ENCODE peak calls at places on chromosomes 3 and 15, in nine cellular contexts. One of them, this sample, is unnamed.

GRCh38 chr3:140848675-140849074 is 93.0 kb upstream of the SLC25A36 start:
- DNase-seq in NB4: no peak
- DNase-seq in lower lobe of right lung: no peak
- DNase-seq in cardiac fibroblast: no peak
- DNase-seq in psoas muscle: no peak
- DNase-seq in SJSA1: no peak
- DNase-seq in kidney: no peak
- DNase-seq in cardiac muscle cell: no peak
- DNase-seq in uterus: no peak
- DNase-seq in this sample: no peak

GRCh38 chr15:77905301-77905920 is 172.1 kb downstream of the TBC1D2B start:
- DNase-seq in NB4: no peak
- DNase-seq in lower lobe of right lung: no peak
- DNase-seq in cardiac fibroblast: no peak
- DNase-seq in psoas muscle: no peak
- DNase-seq in SJSA1: no peak
- DNase-seq in kidney: peak; percentile 61
- DNase-seq in cardiac muscle cell: no peak
- DNase-seq in uterus: peak; percentile 7
- DNase-seq in this sample: no peak

GRCh38 chr3:66398228-66399025 is 102.4 kb downstream of the LRIG1 start:
- DNase-seq in NB4: no peak
- DNase-seq in lower lobe of right lung: no peak
- DNase-seq in cardiac fibroblast: no peak
- DNase-seq in psoas muscle: no peak
- DNase-seq in SJSA1: no peak
- DNase-seq in kidney: no peak
- DNase-seq in cardiac muscle cell: no peak
- DNase-seq in uterus: no peak
- DNase-seq in this sample: peak; percentile 53

GRCh38 chr3:73786346-73786807 is 161.6 kb upstream of the PDZRN3 start:
- DNase-seq in NB4: no peak
- DNase-seq in lower lobe of right lung: no peak
- DNase-seq in cardiac fibroblast: peak; percentile 84
- DNase-seq in psoas muscle: peak; percentile 83
- DNase-seq in SJSA1: peak; percentile 92
- DNase-seq in kidney: no peak
- DNase-seq in cardiac muscle cell: no peak
- DNase-seq in uterus: peak; percentile 65
- DNase-seq in this sample: peak; percentile 94

GRCh38 chr3:100665230-100665629 is 44.1 kb upstream of the TFG start:
- DNase-seq in NB4: no peak
- DNase-seq in lower lobe of right lung: no peak
- DNase-seq in cardiac fibroblast: no peak
- DNase-seq in psoas muscle: no peak
- DNase-seq in SJSA1: no peak
- DNase-seq in kidney: no peak
- DNase-seq in cardiac muscle cell: no peak
- DNase-seq in uterus: no peak
- DNase-seq in this sample: no peak

GRCh38 chr3:36525115-36525711 is 144.9 kb downstream of the STAC start:
- DNase-seq in NB4: no peak
- DNase-seq in lower lobe of right lung: no peak
- DNase-seq in cardiac fibroblast: peak; percentile 14
- DNase-seq in psoas muscle: no peak
- DNase-seq in SJSA1: peak; percentile 89
- DNase-seq in kidney: no peak
- DNase-seq in cardiac muscle cell: peak; percentile 25
- DNase-seq in uterus: no peak
- DNase-seq in this sample: peak; percentile 54

GRCh38 chr15:50953302-50953701 is 44.8 kb downstream of the AP4E1 start:
- DNase-seq in NB4: no peak
- DNase-seq in lower lobe of right lung: no peak
- DNase-seq in cardiac fibroblast: no peak
- DNase-seq in psoas muscle: no peak
- DNase-seq in SJSA1: no peak
- DNase-seq in kidney: no peak
- DNase-seq in cardiac muscle cell: no peak
- DNase-seq in uterus: no peak
- DNase-seq in this sample: peak; percentile 79

GRCh38 chr15:71411538-71412482 is 296.5 kb downstream of the THSD4 start:
- DNase-seq in NB4: no peak
- DNase-seq in lower lobe of right lung: peak; percentile 76
- DNase-seq in cardiac fibroblast: peak; percentile 77
- DNase-seq in psoas muscle: no peak
- DNase-seq in SJSA1: peak; percentile 60
- DNase-seq in kidney: no peak
- DNase-seq in cardiac muscle cell: peak; percentile 7
- DNase-seq in uterus: peak; percentile 59
- DNase-seq in this sample: peak; percentile 16

GRCh38 chr3:127714151-127714571 is 41.4 kb downstream of the ABTB1 start:
- DNase-seq in NB4: no peak
- DNase-seq in lower lobe of right lung: no peak
- DNase-seq in cardiac fibroblast: no peak
- DNase-seq in psoas muscle: no peak
- DNase-seq in SJSA1: no peak
- DNase-seq in kidney: peak; percentile 62
- DNase-seq in cardiac muscle cell: no peak
- DNase-seq in uterus: no peak
- DNase-seq in this sample: no peak

GRCh38 chr3:18747383-18747782 is 322.2 kb upstream of the SATB1 start:
- DNase-seq in NB4: peak; percentile 63
- DNase-seq in lower lobe of right lung: peak; percentile 46
- DNase-seq in cardiac fibroblast: no peak
- DNase-seq in psoas muscle: no peak
- DNase-seq in SJSA1: no peak
- DNase-seq in kidney: no peak
- DNase-seq in cardiac muscle cell: no peak
- DNase-seq in uterus: no peak
- DNase-seq in this sample: no peak

GRCh38 chr3:42755681-42756578 is 17.1 kb downstream of the CCDC13 start:
- DNase-seq in NB4: peak; percentile 71
- DNase-seq in lower lobe of right lung: no peak
- DNase-seq in cardiac fibroblast: peak; percentile 50
- DNase-seq in psoas muscle: no peak
- DNase-seq in SJSA1: peak; percentile 7
- DNase-seq in kidney: no peak
- DNase-seq in cardiac muscle cell: peak; percentile 48
- DNase-seq in uterus: no peak
- DNase-seq in this sample: no peak

GRCh38 chr3:47758261-47759025 is 23.2 kb downstream of the SMARCC1 start:
- DNase-seq in NB4: no peak
- DNase-seq in lower lobe of right lung: no peak
- DNase-seq in cardiac fibroblast: no peak
- DNase-seq in psoas muscle: no peak
- DNase-seq in SJSA1: no peak
- DNase-seq in kidney: no peak
- DNase-seq in cardiac muscle cell: no peak
- DNase-seq in uterus: no peak
- DNase-seq in this sample: no peak

GRCh38 chr3:9779721-9780450 is 10.1 kb upstream of the CAMK1 start:
- DNase-seq in NB4: peak; percentile 99
- DNase-seq in lower lobe of right lung: peak; percentile 57
- DNase-seq in cardiac fibroblast: no peak
- DNase-seq in psoas muscle: no peak
- DNase-seq in SJSA1: peak; percentile 28
- DNase-seq in kidney: no peak
- DNase-seq in cardiac muscle cell: no peak
- DNase-seq in uterus: no peak
- DNase-seq in this sample: no peak

GRCh38 chr15:47861186-47861585 is 143.9 kb downstream of the SEMA6D start:
- DNase-seq in NB4: no peak
- DNase-seq in lower lobe of right lung: no peak
- DNase-seq in cardiac fibroblast: no peak
- DNase-seq in psoas muscle: no peak
- DNase-seq in SJSA1: no peak
- DNase-seq in kidney: no peak
- DNase-seq in cardiac muscle cell: no peak
- DNase-seq in uterus: no peak
- DNase-seq in this sample: no peak

GRCh38 chr3:63364495-63364894 is 86.4 kb downstream of the SYNPR start:
- DNase-seq in NB4: peak; percentile 7
- DNase-seq in lower lobe of right lung: no peak
- DNase-seq in cardiac fibroblast: peak; percentile 47
- DNase-seq in psoas muscle: no peak
- DNase-seq in SJSA1: peak; percentile 25
- DNase-seq in kidney: no peak
- DNase-seq in cardiac muscle cell: peak; percentile 76
- DNase-seq in uterus: no peak
- DNase-seq in this sample: peak; percentile 60

GRCh38 chr3:156161172-156161571 is 40.8 kb downstream of the KCNAB1 start:
- DNase-seq in NB4: no peak
- DNase-seq in lower lobe of right lung: no peak
- DNase-seq in cardiac fibroblast: no peak
- DNase-seq in psoas muscle: no peak
- DNase-seq in SJSA1: peak; percentile 12
- DNase-seq in kidney: no peak
- DNase-seq in cardiac muscle cell: no peak
- DNase-seq in uterus: no peak
- DNase-seq in this sample: peak; percentile 25

GRCh38 chr15:70362911-70363310 is 265.2 kb upstream of the TLE3 start:
- DNase-seq in NB4: no peak
- DNase-seq in lower lobe of right lung: no peak
- DNase-seq in cardiac fibroblast: peak; percentile 66
- DNase-seq in psoas muscle: no peak
- DNase-seq in SJSA1: peak; percentile 15
- DNase-seq in kidney: no peak
- DNase-seq in cardiac muscle cell: peak; percentile 75
- DNase-seq in uterus: no peak
- DNase-seq in this sample: no peak

GRCh38 chr15:58264068-58264971 is 126.1 kb downstream of the AQP9 start:
- DNase-seq in NB4: no peak
- DNase-seq in lower lobe of right lung: no peak
- DNase-seq in cardiac fibroblast: no peak
- DNase-seq in psoas muscle: no peak
- DNase-seq in SJSA1: no peak
- DNase-seq in kidney: no peak
- DNase-seq in cardiac muscle cell: no peak
- DNase-seq in uterus: no peak
- DNase-seq in this sample: no peak

GRCh38 chr15:66004618-66005262 is 135.4 kb downstream of the RAB11A start:
- DNase-seq in NB4: peak; percentile 39
- DNase-seq in lower lobe of right lung: no peak
- DNase-seq in cardiac fibroblast: peak; percentile 43
- DNase-seq in psoas muscle: no peak
- DNase-seq in SJSA1: peak; percentile 15
- DNase-seq in kidney: no peak
- DNase-seq in cardiac muscle cell: peak; percentile 83
- DNase-seq in uterus: no peak
- DNase-seq in this sample: peak; percentile 13

GRCh38 chr3:150373234-150373633 is 34.9 kb upstream of the TSC22D2 start:
- DNase-seq in NB4: no peak
- DNase-seq in lower lobe of right lung: no peak
- DNase-seq in cardiac fibroblast: no peak
- DNase-seq in psoas muscle: no peak
- DNase-seq in SJSA1: no peak
- DNase-seq in kidney: no peak
- DNase-seq in cardiac muscle cell: no peak
- DNase-seq in uterus: no peak
- DNase-seq in this sample: no peak

GRCh38 chr3:150371741-150372254 is 36.3 kb upstream of the TSC22D2 start:
- DNase-seq in NB4: no peak
- DNase-seq in lower lobe of right lung: no peak
- DNase-seq in cardiac fibroblast: peak; percentile 99
- DNase-seq in psoas muscle: no peak
- DNase-seq in SJSA1: peak; percentile 98
- DNase-seq in kidney: no peak
- DNase-seq in cardiac muscle cell: peak; percentile 43
- DNase-seq in uterus: peak; percentile 71
- DNase-seq in this sample: peak; percentile 100

GRCh38 chr3:150372320-150373118 is 35.6 kb upstream of the TSC22D2 start:
- DNase-seq in NB4: no peak
- DNase-seq in lower lobe of right lung: no peak
- DNase-seq in cardiac fibroblast: no peak
- DNase-seq in psoas muscle: no peak
- DNase-seq in SJSA1: peak; percentile 84
- DNase-seq in kidney: no peak
- DNase-seq in cardiac muscle cell: no peak
- DNase-seq in uterus: no peak
- DNase-seq in this sample: no peak

GRCh38 chr3:150370129-150370602 is 37.9 kb upstream of the TSC22D2 start:
- DNase-seq in NB4: no peak
- DNase-seq in lower lobe of right lung: no peak
- DNase-seq in cardiac fibroblast: peak; percentile 96
- DNase-seq in psoas muscle: no peak
- DNase-seq in SJSA1: peak; percentile 97
- DNase-seq in kidney: no peak
- DNase-seq in cardiac muscle cell: peak; percentile 58
- DNase-seq in uterus: peak; percentile 73
- DNase-seq in this sample: peak; percentile 97

GRCh38 chr3:150370982-150371381 is 37.1 kb upstream of the TSC22D2 start:
- DNase-seq in NB4: no peak
- DNase-seq in lower lobe of right lung: no peak
- DNase-seq in cardiac fibroblast: no peak
- DNase-seq in psoas muscle: no peak
- DNase-seq in SJSA1: peak; percentile 36
- DNase-seq in kidney: no peak
- DNase-seq in cardiac muscle cell: no peak
- DNase-seq in uterus: no peak
- DNase-seq in this sample: no peak
- H3K4me3 ChIP-seq in NB4: no peak overlapping the region
- H3K4me3 ChIP-seq in lower lobe of right lung: no peak overlapping the region
- H3K4me3 ChIP-seq in cardiac fibroblast: peak overlapping the region; percentile 45
- H3K4me3 ChIP-seq in psoas muscle: peak overlapping the region; percentile 58
- H3K4me3 ChIP-seq in SJSA1: peak overlapping the region; percentile 38
- H3K4me3 ChIP-seq in kidney: peak overlapping the region; percentile 64
- H3K4me3 ChIP-seq in cardiac muscle cell: no peak overlapping the region
- H3K4me3 ChIP-seq in uterus: no peak overlapping the region
- H3K4me3 ChIP-seq in this sample: peak overlapping the region; percentile 41

GRCh38 chr3:165390171-165390570 is 194.0 kb upstream of the SLITRK3 start:
- DNase-seq in NB4: no peak
- DNase-seq in lower lobe of right lung: no peak
- DNase-seq in cardiac fibroblast: no peak
- DNase-seq in psoas muscle: no peak
- DNase-seq in SJSA1: no peak
- DNase-seq in kidney: no peak
- DNase-seq in cardiac muscle cell: no peak
- DNase-seq in uterus: no peak
- DNase-seq in this sample: no peak
- H3K4me3 ChIP-seq in NB4: no peak overlapping the region
- H3K4me3 ChIP-seq in lower lobe of right lung: no peak overlapping the region
- H3K4me3 ChIP-seq in cardiac fibroblast: no peak overlapping the region
- H3K4me3 ChIP-seq in psoas muscle: no peak overlapping the region
- H3K4me3 ChIP-seq in SJSA1: no peak overlapping the region
- H3K4me3 ChIP-seq in kidney: no peak overlapping the region
- H3K4me3 ChIP-seq in cardiac muscle cell: no peak overlapping the region
- H3K4me3 ChIP-seq in uterus: no peak overlapping the region
- H3K4me3 ChIP-seq in this sample: no peak overlapping the region

GRCh38 chr15:64045106-64045435 is 1.2 kb downstream of the DAPK2 start:
- DNase-seq in NB4: peak; percentile 31
- DNase-seq in lower lobe of right lung: no peak
- DNase-seq in cardiac fibroblast: no peak
- DNase-seq in psoas muscle: no peak
- DNase-seq in SJSA1: no peak
- DNase-seq in kidney: no peak
- DNase-seq in cardiac muscle cell: no peak
- DNase-seq in uterus: no peak
- DNase-seq in this sample: no peak
- H3K4me3 ChIP-seq in NB4: no peak overlapping the region
- H3K4me3 ChIP-seq in lower lobe of right lung: peak overlapping the region; percentile 64
- H3K4me3 ChIP-seq in cardiac fibroblast: no peak overlapping the region
- H3K4me3 ChIP-seq in psoas muscle: peak overlapping the region; percentile 87
- H3K4me3 ChIP-seq in SJSA1: no peak overlapping the region
- H3K4me3 ChIP-seq in kidney: peak overlapping the region; percentile 47
- H3K4me3 ChIP-seq in cardiac muscle cell: no peak overlapping the region
- H3K4me3 ChIP-seq in uterus: no peak overlapping the region
- H3K4me3 ChIP-seq in this sample: no peak overlapping the region

GRCh38 chr3:49867871-49868321 is 1.8 kb downstream of the CAMKV start:
- DNase-seq in NB4: peak; percentile 78
- DNase-seq in lower lobe of right lung: no peak
- DNase-seq in cardiac fibroblast: peak; percentile 47
- DNase-seq in psoas muscle: no peak
- DNase-seq in SJSA1: no peak
- DNase-seq in kidney: peak; percentile 28
- DNase-seq in cardiac muscle cell: peak; percentile 83
- DNase-seq in uterus: no peak
- DNase-seq in this sample: peak; percentile 29
- H3K4me3 ChIP-seq in NB4: no peak overlapping the region
- H3K4me3 ChIP-seq in lower lobe of right lung: no peak overlapping the region
- H3K4me3 ChIP-seq in cardiac fibroblast: no peak overlapping the region
- H3K4me3 ChIP-seq in psoas muscle: no peak overlapping the region
- H3K4me3 ChIP-seq in SJSA1: no peak overlapping the region
- H3K4me3 ChIP-seq in kidney: no peak overlapping the region
- H3K4me3 ChIP-seq in cardiac muscle cell: no peak overlapping the region
- H3K4me3 ChIP-seq in uterus: no peak overlapping the region
- H3K4me3 ChIP-seq in this sample: no peak overlapping the region

This sample was measured in bronchial epithelial cell.